ENCODE peak calls at places on chromosomes 13 and 19, in six cellular contexts. One of them, this sample, is unnamed. For H3K4me1, the result is how much of the 10 kb centered on the place peaks cover.

GRCh38 chr13:30681489-30682242 is 53.7 kb upstream of the ALOX5AP start:
- DNase-seq in colonic mucosa: no peak
- DNase-seq in body of pancreas: no peak
- DNase-seq in upper lobe of right lung: no peak
- DNase-seq in CD8-positive, alpha-beta T cell: no peak
- DNase-seq in pancreas: no peak
- DNase-seq in this sample: no peak

GRCh38 chr13:28492527-28493367 is 2.2 kb downstream of the FLT1 start:
- DNase-seq in CD8-positive, alpha-beta T cell: peak
- DNase-seq in body of pancreas: no peak
- DNase-seq in pancreas: no peak
- DNase-seq in colonic mucosa: no peak
- DNase-seq in upper lobe of right lung: no peak
- DNase-seq in this sample: no peak

GRCh38 chr13:91184244-91184926 is 163.1 kb upstream of the MIR17HG start:
- DNase-seq in body of pancreas: no peak
- DNase-seq in pancreas: no peak
- DNase-seq in CD8-positive, alpha-beta T cell: no peak
- DNase-seq in upper lobe of right lung: no peak
- DNase-seq in colonic mucosa: no peak
- DNase-seq in this sample: no peak

GRCh38 chr19:37692956-37693660 is 26.5 kb downstream of the ZNF607 start:
- DNase-seq in upper lobe of right lung: no peak
- DNase-seq in body of pancreas: no peak
- DNase-seq in pancreas: no peak
- DNase-seq in colonic mucosa: no peak
- DNase-seq in CD8-positive, alpha-beta T cell: no peak
- DNase-seq in this sample: no peak

GRCh38 chr19:40719414-40719894 is 2.5 kb downstream of the ITPKC start:
- DNase-seq in colonic mucosa: no peak
- DNase-seq in CD8-positive, alpha-beta T cell: no peak
- DNase-seq in pancreas: no peak
- DNase-seq in upper lobe of right lung: no peak
- DNase-seq in body of pancreas: no peak
- DNase-seq in this sample: no peak

GRCh38 chr13:113981201-113981605 is 7.3 kb upstream of the C13orf46 start:
- DNase-seq in colonic mucosa: peak
- DNase-seq in CD8-positive, alpha-beta T cell: peak
- DNase-seq in upper lobe of right lung: peak
- DNase-seq in body of pancreas: peak
- DNase-seq in pancreas: peak
- DNase-seq in this sample: peak

GRCh38 chr19:40341601-40342482 is 6.4 kb downstream of the C19orf47 start:
- DNase-seq in upper lobe of right lung: peak
- DNase-seq in colonic mucosa: no peak
- DNase-seq in body of pancreas: no peak
- DNase-seq in CD8-positive, alpha-beta T cell: no peak
- DNase-seq in pancreas: no peak
- DNase-seq in this sample: peak

GRCh38 chr13:65914707-65915106 is 1315.4 kb downstream of the PCDH9 start:
- DNase-seq in upper lobe of right lung: no peak
- DNase-seq in pancreas: no peak
- DNase-seq in body of pancreas: no peak
- DNase-seq in colonic mucosa: no peak
- DNase-seq in CD8-positive, alpha-beta T cell: no peak
- DNase-seq in this sample: no peak

DNA sequence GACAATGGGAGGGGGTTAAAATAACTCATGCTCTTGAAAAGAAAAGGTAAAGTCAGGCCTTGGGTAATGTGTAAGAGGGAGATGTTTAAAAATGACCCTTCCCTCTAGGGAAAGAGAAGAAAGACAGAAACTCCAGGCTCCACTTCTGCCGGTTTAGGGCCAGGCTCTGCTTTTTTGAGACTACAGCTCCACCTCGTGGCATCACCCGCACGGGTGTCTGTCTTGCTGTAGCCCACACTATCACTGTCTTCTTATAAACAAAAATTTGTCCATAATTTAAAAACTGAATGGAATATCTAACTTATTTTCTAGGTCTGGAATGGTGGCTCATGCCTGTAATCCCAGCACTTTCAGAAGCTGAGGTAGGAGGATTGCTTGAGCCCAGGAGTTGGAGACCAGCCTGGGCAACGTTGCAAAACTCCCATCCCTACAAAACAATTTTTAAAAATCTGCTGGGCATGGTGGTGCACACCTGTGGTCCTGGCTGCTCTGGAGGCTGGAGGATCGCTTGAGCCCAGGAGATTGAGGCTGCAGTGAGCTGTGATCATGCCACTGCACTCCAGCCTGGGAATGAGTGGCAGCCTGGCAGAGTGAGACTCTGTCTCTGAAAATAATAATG is 65.1 kb upstream of the GTF3A start:
- DNase-seq in pancreas: peak
- DNase-seq in upper lobe of right lung: peak
- DNase-seq in body of pancreas: peak
- DNase-seq in colonic mucosa: peak
- DNase-seq in CD8-positive, alpha-beta T cell: peak
- DNase-seq in this sample: peak
- H3K4me1 ChIP-seq in pancreas: under half
- H3K4me1 ChIP-seq in upper lobe of right lung: under half
- H3K4me1 ChIP-seq in body of pancreas: under half
- H3K4me1 ChIP-seq in colonic mucosa: under half
- H3K4me1 ChIP-seq in CD8-positive, alpha-beta T cell: under half
- H3K4me1 ChIP-seq in this sample: under half

DNA sequence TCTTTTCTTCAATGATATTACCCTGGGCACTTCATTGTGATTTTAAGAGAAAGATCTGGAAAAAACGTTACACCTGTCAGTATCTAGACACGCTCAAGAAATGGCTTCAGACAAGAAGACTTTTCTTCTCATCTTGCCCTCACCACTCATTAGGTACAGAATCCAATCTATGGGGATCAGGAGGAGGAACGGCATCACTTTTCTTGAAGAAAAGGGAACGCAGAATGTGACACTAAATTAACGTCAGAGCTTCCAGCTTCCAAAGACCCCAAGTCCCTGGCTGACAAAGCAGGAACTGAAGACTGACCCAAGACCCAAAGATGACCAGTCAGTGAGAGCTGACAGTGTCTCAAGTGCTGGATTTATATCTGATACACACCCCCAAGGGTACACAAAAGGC is 48.2 kb downstream of the BRD4 start:
- DNase-seq in CD8-positive, alpha-beta T cell: no peak
- DNase-seq in body of pancreas: no peak
- DNase-seq in pancreas: no peak
- DNase-seq in colonic mucosa: no peak
- DNase-seq in upper lobe of right lung: no peak
- DNase-seq in this sample: no peak
- H3K4me3 ChIP-seq in CD8-positive, alpha-beta T cell: no peak
- H3K4me3 ChIP-seq in body of pancreas: no peak
- H3K4me3 ChIP-seq in pancreas: no peak
- H3K4me3 ChIP-seq in colonic mucosa: no peak
- H3K4me3 ChIP-seq in upper lobe of right lung: no peak
- H3K4me3 ChIP-seq in this sample: no peak

GRCh38 chr13:99977334-99977911 is 4.2 kb upstream of the ZIC2 start:
- DNase-seq in CD8-positive, alpha-beta T cell: no peak
- DNase-seq in body of pancreas: no peak
- DNase-seq in upper lobe of right lung: no peak
- DNase-seq in pancreas: no peak
- DNase-seq in colonic mucosa: no peak
- DNase-seq in this sample: no peak

GRCh38 chr13:99979453-99980200 is 2.0 kb upstream of the ZIC2 start:
- DNase-seq in upper lobe of right lung: peak
- DNase-seq in pancreas: no peak
- DNase-seq in colonic mucosa: peak
- DNase-seq in CD8-positive, alpha-beta T cell: no peak
- DNase-seq in body of pancreas: no peak
- DNase-seq in this sample: no peak

GRCh38 chr13:99977912-99978780 is 3.4 kb upstream of the ZIC2 start:
- DNase-seq in CD8-positive, alpha-beta T cell: no peak
- DNase-seq in pancreas: no peak
- DNase-seq in body of pancreas: no peak
- DNase-seq in upper lobe of right lung: no peak
- DNase-seq in colonic mucosa: peak
- DNase-seq in this sample: no peak

GRCh38 chr13:99980201-99981114 is 1.1 kb upstream of the ZIC2 start:
- DNase-seq in CD8-positive, alpha-beta T cell: peak
- DNase-seq in upper lobe of right lung: peak
- DNase-seq in body of pancreas: peak
- DNase-seq in pancreas: peak
- DNase-seq in colonic mucosa: peak
- DNase-seq in this sample: peak

DNA sequence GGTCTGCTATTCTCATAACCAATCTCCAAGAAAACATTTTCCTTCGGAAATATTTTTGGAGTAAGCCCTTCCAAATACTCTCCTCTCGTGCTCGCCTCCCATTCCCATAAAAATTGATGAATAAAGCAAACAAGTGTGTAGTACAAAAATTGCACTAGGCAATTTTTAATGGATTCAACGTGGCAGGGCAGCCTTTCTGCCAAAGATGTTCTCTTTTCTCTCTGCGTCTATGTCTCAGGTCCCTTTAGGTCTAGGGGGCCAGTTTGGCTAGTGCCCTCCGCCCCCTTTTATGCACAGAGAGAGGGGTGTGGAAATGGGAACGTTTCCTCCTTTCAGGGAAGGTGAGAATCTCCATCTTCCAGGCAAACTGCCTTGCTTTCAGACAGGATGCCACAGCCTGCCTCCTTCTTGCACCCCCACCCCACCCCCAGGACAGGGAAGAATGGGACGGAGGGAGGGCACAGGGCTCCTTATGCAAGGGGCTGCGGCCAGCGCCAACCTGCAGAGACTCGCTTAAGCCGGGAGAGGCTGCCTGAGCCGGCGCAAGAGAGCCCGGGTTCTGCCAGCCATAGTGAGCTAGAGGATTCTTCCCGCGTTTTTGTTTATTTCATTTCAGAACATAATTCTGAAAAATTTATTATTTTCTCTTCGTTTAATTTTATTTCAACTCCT is 2.7 kb upstream of the ZIC2 start:
- DNase-seq in body of pancreas: no peak
- DNase-seq in colonic mucosa: peak
- DNase-seq in upper lobe of right lung: no peak
- DNase-seq in CD8-positive, alpha-beta T cell: no peak
- DNase-seq in pancreas: no peak
- DNase-seq in this sample: no peak
- TF ChIP-seq CTCF in body of pancreas: no peak
- TF ChIP-seq CTCF in colonic mucosa: no peak
- TF ChIP-seq CTCF in upper lobe of right lung: no peak
- TF ChIP-seq CTCF in CD8-positive, alpha-beta T cell: no peak
- TF ChIP-seq CTCF in pancreas: no peak
- TF ChIP-seq CTCF in this sample: no peak

DNA sequence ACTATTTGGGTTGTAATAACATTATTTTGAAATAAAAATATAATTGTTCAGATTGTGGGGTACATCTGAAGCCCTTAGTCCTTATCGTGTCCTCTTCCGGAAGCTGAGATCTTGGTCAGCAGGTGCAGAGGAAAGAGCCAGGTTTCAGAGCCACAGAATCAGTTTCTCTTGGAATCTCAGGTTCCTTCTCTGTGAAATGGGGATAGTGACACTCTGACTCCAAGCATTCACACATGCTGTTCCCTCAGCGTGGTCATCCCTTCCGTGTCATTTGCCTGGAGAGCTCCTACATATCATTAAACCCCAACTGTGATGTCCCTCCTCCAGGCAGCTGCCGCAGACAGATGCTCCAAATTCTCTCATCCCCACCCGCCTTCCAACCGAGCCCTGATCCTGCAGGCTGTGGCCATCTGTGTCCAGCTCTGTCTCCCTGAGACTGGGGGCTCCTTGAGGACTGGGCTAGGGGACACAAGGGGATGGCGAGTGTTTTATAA is 59.8 kb downstream of the AP1M1 start:
- DNase-seq in CD8-positive, alpha-beta T cell: no peak
- DNase-seq in upper lobe of right lung: no peak
- DNase-seq in pancreas: no peak
- DNase-seq in body of pancreas: no peak
- DNase-seq in colonic mucosa: no peak
- DNase-seq in this sample: no peak
- H3K4me1 ChIP-seq in CD8-positive, alpha-beta T cell: under half
- H3K4me1 ChIP-seq in upper lobe of right lung: under half
- H3K4me1 ChIP-seq in pancreas: under half
- H3K4me1 ChIP-seq in body of pancreas: under half
- H3K4me1 ChIP-seq in colonic mucosa: under half
- H3K4me1 ChIP-seq in this sample: under half

GRCh38 chr19:35248310-35249145 is at the start of gene LSR:
- DNase-seq in CD8-positive, alpha-beta T cell: peak
- DNase-seq in body of pancreas: peak
- DNase-seq in upper lobe of right lung: peak
- DNase-seq in pancreas: peak
- DNase-seq in colonic mucosa: peak
- DNase-seq in this sample: peak
- H3K4me3 ChIP-seq in CD8-positive, alpha-beta T cell: peak
- H3K4me3 ChIP-seq in body of pancreas: peak
- H3K4me3 ChIP-seq in upper lobe of right lung: peak
- H3K4me3 ChIP-seq in pancreas: peak
- H3K4me3 ChIP-seq in colonic mucosa: peak
- H3K4me3 ChIP-seq in this sample: peak

DNA sequence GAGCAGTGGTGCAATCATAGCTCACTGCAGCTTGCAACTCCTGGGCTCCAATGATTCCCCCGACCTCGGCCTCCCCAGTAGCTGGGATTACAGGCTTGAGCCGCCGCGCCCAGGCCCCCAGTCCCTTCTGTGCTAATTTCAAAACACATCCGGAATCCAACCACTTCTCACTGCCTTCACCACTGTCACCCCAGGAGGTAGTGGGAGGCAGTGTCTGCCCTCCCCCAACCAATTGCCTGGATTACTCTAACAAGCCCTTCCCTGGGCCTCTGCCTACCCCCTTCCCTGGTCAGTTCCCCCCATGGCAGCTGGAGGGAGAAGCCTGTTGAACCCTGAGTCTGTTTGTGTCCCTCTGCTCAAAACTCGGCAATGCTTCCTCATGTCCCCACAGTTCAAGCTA is 2.3 kb downstream of the PRAM1 start:
- DNase-seq in colonic mucosa: no peak
- DNase-seq in CD8-positive, alpha-beta T cell: no peak
- DNase-seq in upper lobe of right lung: no peak
- DNase-seq in pancreas: no peak
- DNase-seq in body of pancreas: no peak
- DNase-seq in this sample: no peak
- TF ChIP-seq CTCF in colonic mucosa: no peak
- TF ChIP-seq CTCF in CD8-positive, alpha-beta T cell: no peak
- TF ChIP-seq CTCF in upper lobe of right lung: no peak
- TF ChIP-seq CTCF in pancreas: no peak
- TF ChIP-seq CTCF in body of pancreas: no peak
- TF ChIP-seq CTCF in this sample: no peak

DNA sequence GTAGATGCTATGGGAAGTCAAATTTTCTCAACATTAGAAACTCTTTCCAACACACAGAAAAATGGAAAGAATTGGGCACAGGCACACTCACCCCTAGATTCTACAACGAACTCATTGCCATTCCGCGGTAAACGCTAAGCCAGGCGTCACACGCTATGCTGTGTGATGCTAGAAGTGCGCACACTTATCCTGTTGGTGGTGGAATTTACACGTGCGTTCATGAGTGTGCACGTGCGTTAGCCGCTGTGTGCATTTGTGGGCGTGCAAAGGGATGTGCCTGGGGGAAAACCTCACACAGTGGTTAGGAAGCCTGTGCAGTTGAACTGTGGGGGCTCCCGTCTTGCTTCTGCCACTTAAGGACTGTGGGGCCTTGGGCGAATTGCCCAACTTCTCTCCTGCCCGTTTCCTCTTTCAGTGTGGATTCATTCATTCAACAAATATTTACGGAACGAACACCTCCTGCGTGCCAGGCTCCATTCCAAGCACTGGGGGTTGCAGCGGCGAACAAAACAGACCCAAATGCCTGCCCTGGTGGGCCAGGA is 7.7 kb downstream of the NFILZ start:
- DNase-seq in upper lobe of right lung: peak
- DNase-seq in body of pancreas: peak
- DNase-seq in colonic mucosa: no peak
- DNase-seq in CD8-positive, alpha-beta T cell: peak
- DNase-seq in pancreas: peak
- DNase-seq in this sample: peak
- H3K4me1 ChIP-seq in upper lobe of right lung: under half
- H3K4me1 ChIP-seq in body of pancreas: under half
- H3K4me1 ChIP-seq in colonic mucosa: under half
- H3K4me1 ChIP-seq in CD8-positive, alpha-beta T cell: under half
- H3K4me1 ChIP-seq in pancreas: under half
- H3K4me1 ChIP-seq in this sample: under half